ENCODE peak calls at places on chromosomes 11 and 22, in seven cellular contexts. K, I, U, M, R, V and O are unnamed samples.

GRCh38 chr11:134668076-134668475 is 256.0 kb upstream of the B3GAT1 start:
- DNase-seq in K (no peak), I (no peak), U (no peak), M (no peak), R (no peak), V (no peak), O (no peak)

GRCh38 chr11:95829580-95830259 is 39.4 kb downstream of the CEP57 start:
- DNase-seq in K (no peak), I (no peak), U (peak), M (no peak), R (no peak), V (no peak), O (no peak)

GRCh38 chr11:91220476-91221202 is 997.8 kb upstream of the CHORDC1 start:
- DNase-seq in K (no peak), I (no peak), U (peak), M (no peak), R (no peak), V (no peak), O (no peak)

GRCh38 chr22:17106161-17106784 is 14.9 kb downstream of the TMEM121B start:
- DNase-seq in K (no peak), I (no peak), U (no peak), M (no peak), R (no peak), V (no peak), O (no peak)

GRCh38 chr11:113778111-113778910 is 1.3 kb upstream of the CLDN25 start:
- DNase-seq in K (no peak), I (peak), U (peak), M (peak), R (no peak), V (no peak), O (peak)

GRCh38 chr11:121341609-121342008 is 49.0 kb downstream of the SC5D start:
- DNase-seq in K (no peak), I (no peak), U (no peak), M (no peak), R (no peak), V (no peak), O (no peak)

GRCh38 chr11:2077061-2077802 is 62.0 kb downstream of the IGF2 start:
- DNase-seq in K (peak), I (peak), U (peak), M (no peak), R (no peak), V (no peak), O (no peak)

GRCh38 chr11:75339685-75340409 is 11.6 kb downstream of the ARRB1 start:
- DNase-seq in K (no peak), I (no peak), U (no peak), M (no peak), R (no peak), V (peak), O (peak)

GRCh38 chr11:35919244-35919643 is 24.6 kb upstream of the LDLRAD3 start:
- DNase-seq in K (no peak), I (no peak), U (no peak), M (no peak), R (no peak), V (peak), O (no peak)

GRCh38 chr11:114892381-114893197 is 214.3 kb downstream of the NXPE2 start:
- DNase-seq in K (no peak), I (no peak), U (no peak), M (no peak), R (no peak), V (peak), O (peak)

GRCh38 chr11:99069831-99070444 is 49.2 kb downstream of the CNTN5 start:
- DNase-seq in K (peak), I (peak), U (peak), M (no peak), R (no peak), V (peak), O (peak)

GRCh38 chr22:43957871-43958270 is 2.6 kb downstream of the SAMM50 start:
- DNase-seq in K (no peak), I (no peak), U (no peak), M (no peak), R (no peak), V (no peak), O (no peak)

GRCh38 chr11:117181586-117182550 is 3.3 kb downstream of the SIDT2 start:
- DNase-seq in K (no peak), I (no peak), U (no peak), M (no peak), R (no peak), V (no peak), O (no peak)

GRCh38 chr11:102237096-102237735 is 80.1 kb upstream of the BIRC3 start:
- DNase-seq in K (no peak), I (no peak), U (peak), M (no peak), R (no peak), V (peak), O (no peak)

GRCh38 chr11:15987044-15987443 is 369.3 kb downstream of the SOX6 start:
- DNase-seq in K (no peak), I (no peak), U (no peak), M (no peak), R (no peak), V (no peak), O (no peak)

GRCh38 chr22:21718492-21718891 is 17.1 kb downstream of the YPEL1 start:
- DNase-seq in K (no peak), I (no peak), U (no peak), M (no peak), R (no peak), V (no peak), O (no peak)

GRCh38 chr11:35064114-35064800 is 74.7 kb upstream of the CD44 start:
- DNase-seq in K (no peak), I (no peak), U (peak), M (no peak), R (no peak), V (no peak), O (peak)

GRCh38 chr11:73384871-73385692 is 8.9 kb downstream of the RELT start:
- DNase-seq in K (no peak), I (no peak), U (peak), M (peak), R (no peak), V (no peak), O (no peak)

GRCh38 chr11:67117667-67118058 is 1.4 kb upstream of the KDM2A start:
- DNase-seq in K (no peak), I (no peak), U (peak), M (no peak), R (no peak), V (peak), O (peak)

GRCh38 chr11:108803781-108804180 is 138.9 kb downstream of the DDX10 start:
- DNase-seq in K (no peak), I (no peak), U (peak), M (no peak), R (no peak), V (no peak), O (no peak)

GRCh38 chr11:75667268-75667830 is 1.5 kb downstream of the MAP6 start:
- DNase-seq in K (no peak), I (peak), U (peak), M (peak), R (no peak), V (peak), O (peak)

GRCh38 chr11:66334605-66335442 is 1.4 kb downstream of the RIN1 start:
- DNase-seq in K (no peak), I (no peak), U (no peak), M (no peak), R (no peak), V (no peak), O (no peak)

GRCh38 chr11:59574467-59574866 is 41.1 kb downstream of the OSBP start:
- DNase-seq in K (no peak), I (no peak), U (peak), M (no peak), R (no peak), V (no peak), O (no peak)